ENCODE peak calls at places on chromosomes 6 and 20, in six cellular contexts. M is IMR-90; J is CD8-positive, alpha-beta T cell; C is pancreas; O is GM23338; E is H7. D is an unnamed sample.

GRCh38 chr6:110528930-110529325 is 52.5 kb upstream of the SLC22A16 start:
- DNase-seq in M (no peak), J (no peak), C (no peak), O (no peak), E (no peak), D (no peak)

GRCh38 chr6:74976026-74976425 is 229.8 kb downstream of the COL12A1 start:
- DNase-seq in M (no peak), J (no peak), C (no peak), O (no peak), E (no peak), D (no peak)

GRCh38 chr6:168150551-168151444 is 71.8 kb upstream of the FRMD1 start:
- DNase-seq in M (no peak), J (no peak), C (no peak), O (peak; percentile 55), E (peak; percentile 59), D (peak; percentile 65)

GRCh38 chr6:42075159-42075838 is 25.0 kb downstream of the TAF8 start:
- DNase-seq in M (peak; percentile 69), J (peak; percentile 57), C (peak; percentile 90), O (peak; percentile 85), E (peak; percentile 86), D (peak; percentile 87)

GRCh38 chr6:71248306-71248705 is 40.3 kb upstream of the OGFRL1 start:
- DNase-seq in M (peak; percentile 75), J (no peak), C (no peak), O (peak; percentile 41), E (no peak), D (no peak)

GRCh38 chr6:31304683-31305082 is 32.8 kb upstream of the HLA-C start:
- DNase-seq in M (peak; percentile 2), J (no peak), C (no peak), O (no peak), E (no peak), D (no peak)

GRCh38 chr20:52814371-52814770 is 157.8 kb upstream of the TSHZ2 start:
- DNase-seq in M (no peak), J (no peak), C (no peak), O (no peak), E (no peak), D (no peak)

GRCh38 chr6:44527191-44527960 is 139.9 kb downstream of the CDC5L start:
- DNase-seq in M (no peak), J (no peak), C (no peak), O (no peak), E (no peak), D (no peak)

GRCh38 chr6:4466769-4467480 is 309.3 kb upstream of the CDYL start:
- DNase-seq in M (no peak), J (no peak), C (no peak), O (no peak), E (no peak), D (no peak)

GRCh38 chr20:42938486-42939205 is 251.1 kb downstream of the PTPRT start:
- DNase-seq in M (no peak), J (no peak), C (no peak), O (no peak), E (peak; percentile 12), D (no peak)

GRCh38 chr20:64073476-64074183 is 5.7 kb downstream of the RGS19 start:
- DNase-seq in M (no peak), J (no peak), C (no peak), O (no peak), E (no peak), D (no peak)

GRCh38 chr6:31979238-31979898 is 2.5 kb upstream of the C4A start:
- DNase-seq in M (no peak), J (no peak), C (no peak), O (no peak), E (no peak), D (no peak)

GRCh38 chr6:45727824-45728449 is 287.7 kb downstream of the CLIC5 start:
- DNase-seq in M (no peak), J (no peak), C (no peak), O (no peak), E (no peak), D (no peak)

GRCh38 chr20:37383229-37383989 is 37.5 kb downstream of the SRC start:
- DNase-seq in M (peak; percentile 18), J (no peak), C (no peak), O (no peak), E (peak; percentile 25), D (peak; percentile 48)

GRCh38 chr6:20162515-20162914 is 49.8 kb downstream of the MBOAT1 start:
- DNase-seq in M (no peak), J (no peak), C (no peak), O (no peak), E (no peak), D (no peak)

GRCh38 chr6:156780962-156781705 is 4.0 kb downstream of the ARID1B start:
- DNase-seq in M (no peak), J (no peak), C (no peak), O (no peak), E (no peak), D (no peak)

GRCh38 chr20:8744228-8744844 is 324.6 kb upstream of the PLCB4 start:
- DNase-seq in M (peak; percentile 57), J (no peak), C (no peak), O (no peak), E (no peak), D (no peak)

GRCh38 chr6:156778615-156779205 is 1.5 kb downstream of the ARID1B start:
- DNase-seq in M (no peak), J (peak; percentile 51), C (peak; percentile 77), O (peak; percentile 52), E (peak; percentile 70), D (peak; percentile 60)

GRCh38 chr6:11002176-11002575 is 41.9 kb downstream of the ELOVL2 start:
- DNase-seq in M (no peak), J (no peak), C (no peak), O (no peak), E (no peak), D (no peak)

GRCh38 chr6:37654727-37655500 is 42.8 kb downstream of the MDGA1 start:
- DNase-seq in M (no peak), J (no peak), C (no peak), O (no peak), E (no peak), D (no peak)

GRCh38 chr6:3444276-3445088 is 12.4 kb downstream of the SLC22A23 start:
- DNase-seq in M (no peak), J (no peak), C (no peak), O (no peak), E (peak; percentile 52), D (peak; percentile 57)

GRCh38 chr20:32010096-32010495 is at the start of gene CCM2L:
- DNase-seq in M (no peak), J (no peak), C (no peak), O (no peak), E (peak; percentile 50), D (no peak)

GRCh38 chr6:161694995-161695394 is 421.1 kb upstream of the AGPAT4 start:
- DNase-seq in M (no peak), J (no peak), C (no peak), O (peak; percentile 75), E (peak; percentile 39), D (no peak)

GRCh38 chr6:114140416-114140815 is 169.5 kb upstream of the HDAC2 start:
- DNase-seq in M (peak; percentile 13), J (no peak), C (no peak), O (no peak), E (no peak), D (no peak)

GRCh38 chr6:939047-939363 is 246.1 kb upstream of the EXOC2 start:
- DNase-seq in M (no peak), J (no peak), C (no peak), O (no peak), E (no peak), D (no peak)

GRCh38 chr6:934686-935085 is 241.7 kb upstream of the EXOC2 start:
- DNase-seq in M (no peak), J (no peak), C (no peak), O (no peak), E (no peak), D (no peak)

GRCh38 chr6:939526-940252 is 246.8 kb upstream of the EXOC2 start:
- DNase-seq in M (no peak), J (no peak), C (no peak), O (no peak), E (no peak), D (no peak)

GRCh38 chr6:938271-939046 is 245.5 kb upstream of the EXOC2 start:
- DNase-seq in M (no peak), J (no peak), C (no peak), O (peak; percentile 41), E (peak; percentile 57), D (no peak)

DNA sequence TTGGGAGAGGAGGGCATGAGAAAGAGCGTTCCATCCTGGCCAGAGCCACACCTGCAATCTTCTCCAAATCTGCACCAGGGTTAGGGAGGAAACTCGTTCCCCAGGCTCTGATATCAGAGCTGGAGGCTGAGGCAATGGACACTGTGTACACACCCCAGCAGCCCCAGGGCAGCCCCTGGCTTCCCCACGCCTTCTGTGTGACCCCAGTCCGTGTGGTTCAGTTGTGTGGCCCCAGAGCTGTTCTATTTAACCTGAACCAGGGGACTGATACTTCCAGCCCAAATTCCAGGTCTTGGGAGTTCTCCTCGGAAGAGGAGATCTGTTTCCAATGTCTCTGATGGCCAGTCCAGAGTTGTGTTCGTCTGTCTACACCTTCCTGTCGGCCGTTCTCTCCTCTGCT is 242.6 kb upstream of the EXOC2 start:
- DNase-seq in M (no peak), J (no peak), C (no peak), O (no peak), E (no peak), D (no peak)
- H3K27me3 ChIP-seq in M (peaks cover 29% of the 10 kb centered on the region), J (no peaks in the 10 kb centered on the region), C (no peaks in the 10 kb centered on the region), O (no peaks in the 10 kb centered on the region), E (peaks cover 3% of the 10 kb centered on the region), D (no peaks in the 10 kb centered on the region)

DNA sequence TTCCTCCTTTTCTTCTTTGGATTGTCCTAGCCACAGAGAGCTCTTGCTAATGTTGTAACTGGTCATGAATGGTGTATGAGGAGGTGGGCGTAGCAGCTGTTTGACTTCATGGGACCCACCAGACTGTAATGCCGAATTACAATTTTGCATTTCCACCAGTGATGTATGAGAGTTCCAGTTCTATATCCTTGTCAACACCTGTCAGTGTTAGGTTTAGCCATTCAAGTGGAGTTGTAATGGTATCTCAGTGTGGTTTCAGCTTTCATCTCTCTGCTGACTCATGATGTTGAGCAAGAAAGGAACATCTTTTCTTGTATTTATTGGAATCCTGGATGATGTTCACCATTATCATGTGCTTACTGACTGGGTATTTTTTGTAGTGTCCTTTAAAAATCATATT is 5.1 kb downstream of the IGF2R start:
- DNase-seq in M (peak; percentile 89), J (no peak), C (no peak), O (no peak), E (no peak), D (no peak)
- H3K4me3 ChIP-seq in M (no peak overlapping the region), J (no peak overlapping the region), C (no peak overlapping the region), O (no peak overlapping the region), E (no peak overlapping the region), D (no peak overlapping the region)

GRCh38 chr20:62637521-62638054 is 4.7 kb upstream of the SLCO4A1 start:
- DNase-seq in M (no peak), J (no peak), C (no peak), O (no peak), E (no peak), D (no peak)
- H3K27me3 ChIP-seq in M (peaks cover 85% of the 10 kb centered on the region), J (no peaks in the 10 kb centered on the region), C (no peaks in the 10 kb centered on the region), O (peaks cover 21% of the 10 kb centered on the region), E (peaks cover 15% of the 10 kb centered on the region), D (no peaks in the 10 kb centered on the region)

DNA sequence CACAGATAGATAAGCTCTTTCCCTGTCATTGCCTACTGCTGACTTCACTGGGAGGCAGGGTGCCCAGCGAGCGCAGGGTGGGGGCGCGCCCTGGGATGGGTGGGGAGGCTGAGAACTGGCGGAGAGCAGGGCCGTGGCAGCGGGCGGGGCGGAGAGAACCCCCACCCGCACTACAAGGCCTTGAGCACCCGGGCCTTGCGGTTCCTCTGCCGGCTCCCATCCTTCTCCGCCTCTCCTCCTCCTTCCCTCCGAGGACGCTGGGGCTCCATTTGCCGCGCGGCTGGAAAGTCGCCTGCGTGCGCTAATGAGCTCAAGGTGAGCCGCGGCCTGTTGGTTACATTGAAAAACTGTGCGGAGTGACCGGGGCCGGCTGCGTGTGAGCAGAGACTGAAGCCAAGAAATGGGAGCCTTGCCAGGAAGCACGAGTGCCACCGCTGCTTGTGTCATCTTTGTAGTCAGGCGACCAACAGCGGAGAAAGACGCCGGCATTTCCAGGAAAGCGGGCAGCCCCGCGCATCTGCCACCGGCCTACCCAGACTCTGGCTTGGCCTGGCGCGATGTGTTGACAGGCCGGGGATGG is 963.5 kb upstream of the SLC35B3 start:
- DNase-seq in M (no peak), J (no peak), C (peak; percentile 53), O (peak; percentile 65), E (peak; percentile 17), D (no peak)
- H3K4me3 ChIP-seq in M (no peak overlapping the region), J (no peak overlapping the region), C (no peak overlapping the region), O (peak overlapping the region; percentile 42), E (no peak overlapping the region), D (no peak overlapping the region)

D was measured in Caco-2.